ENCODE peak calls at places on chromosomes 3 and 15, in seven cellular contexts. N is AG08395; F is NAMALWA; W is activated CD8-positive, alpha-beta memory T cell treated with anti-CD3 and anti-CD28 coated beads, Interleukin-2, amount 10 ng/mL, durations not matched to agents 7 days and 5 days; P is activated T-cell treated with anti-CD3 and anti-CD28 coated beads for 1 hour; M is hepatocyte; Z is stimulated activated naive CD8-positive, alpha-beta T cell treated with anti-CD3 and anti-CD28 coated beads, Interleukin-15, amount 100 ng/mL, for 72 hours. D is an unnamed sample.
A peak's percentile ranks its signal among the peaks of the same experiment; 100 is the strongest.

GRCh38 chr3:178059124-178059523 is 477.1 kb upstream of the KCNMB2 start:
- DNase-seq in F (no peak), Z (no peak), W (no peak), P (no peak), N (no peak), M (peak; percentile 37), D (no peak)

GRCh38 chr15:61091229-61091628 is 137.9 kb downstream of the RORA start:
- DNase-seq in M (no peak), P (no peak), N (no peak), W (no peak), F (no peak), Z (no peak), D (no peak)

GRCh38 chr3:102181202-102181920 is 253.5 kb upstream of the ZPLD1 start:
- DNase-seq in N (peak; percentile 65), F (no peak), W (no peak), M (no peak), Z (no peak), P (no peak), D (no peak)

GRCh38 chr15:63498815-63499549 is 5.4 kb upstream of the USP3 start:
- DNase-seq in W (no peak), M (no peak), N (no peak), P (no peak), F (no peak), Z (no peak), D (no peak)

GRCh38 chr3:30539772-30540171 is 66.6 kb upstream of the TGFBR2 start:
- DNase-seq in W (no peak), M (no peak), Z (no peak), F (no peak), N (no peak), P (no peak), D (no peak)

GRCh38 chr3:98980915-98981596 is 79.6 kb upstream of the DCBLD2 start:
- DNase-seq in P (no peak), M (no peak), N (peak; percentile 65), Z (no peak), F (no peak), W (no peak), D (no peak)

GRCh38 chr3:144429719-144430121 is 458.1 kb downstream of the DIPK2A start:
- DNase-seq in F (no peak), Z (no peak), P (no peak), N (peak; percentile 13), W (no peak), M (no peak), D (no peak)

GRCh38 chr3:192170031-192170430 is 557.3 kb downstream of the FGF12 start:
- DNase-seq in Z (no peak), M (no peak), F (no peak), W (no peak), P (no peak), N (no peak), D (no peak)

GRCh38 chr15:93231994-93232393 is 143.0 kb upstream of the RGMA start:
- DNase-seq in W (no peak), M (no peak), F (no peak), P (no peak), Z (no peak), N (no peak), D (no peak)

GRCh38 chr3:190155752-190156151 is 35.1 kb upstream of the P3H2 start:
- DNase-seq in W (no peak), F (no peak), M (peak; percentile 25), N (no peak), P (no peak), Z (no peak), D (no peak)

GRCh38 chr3:50125541-50126286 is 29.4 kb upstream of the SEMA3F start:
- DNase-seq in P (no peak), N (no peak), M (no peak), Z (no peak), W (no peak), F (no peak), D (no peak)

GRCh38 chr15:68755731-68756130 is 65.0 kb downstream of the ANP32A start:
- DNase-seq in F (no peak), P (no peak), N (no peak), Z (no peak), M (no peak), W (no peak), D (no peak)

GRCh38 chr3:81995334-81995733 is 233.9 kb upstream of the GBE1 start:
- DNase-seq in Z (no peak), P (no peak), N (no peak), F (no peak), M (no peak), W (no peak), D (no peak)

GRCh38 chr15:78951841-78952238 is 7.0 kb upstream of the CTSH start:
- DNase-seq in Z (no peak), M (peak; percentile 64), N (no peak), F (no peak), W (no peak), P (no peak), D (no peak)

GRCh38 chr3:37138816-37139215 is 35.6 kb downstream of the LRRFIP2 start:
- DNase-seq in F (no peak), P (no peak), Z (no peak), M (peak; percentile 23), N (no peak), W (no peak), D (no peak)

GRCh38 chr15:101137312-101137940 is 114.4 kb downstream of the CHSY1 start:
- DNase-seq in Z (peak; percentile 13), P (no peak), N (no peak), M (no peak), F (no peak), W (peak; percentile 63), D (no peak)

GRCh38 chr15:29685156-29686078 is 136.9 kb downstream of the TJP1 start:
- DNase-seq in N (peak; percentile 61), W (no peak), Z (no peak), M (peak; percentile 1), F (no peak), P (no peak), D (no peak)

D was measured in activated T-helper 1 cell treated with Interleukin-2 at 50 U/mL for 16 hours.